ENCODE peak calls at places on chromosomes 1 and 21, in four cellular contexts. E, R, H and X are unnamed samples.

GRCh38 chr1:81550753-81551152 is 250.0 kb upstream of the ADGRL2 start:
- DNase-seq in E (no peak), R (no peak), H (no peak), X (peak; percentile 6)

GRCh38 chr1:174974711-174975111 is 25.0 kb upstream of the CACYBP start:
- DNase-seq in E (peak; percentile 49), R (no peak), H (no peak), X (no peak)

GRCh38 chr1:21926814-21927530 is 10.1 kb downstream of the HSPG2 start:
- DNase-seq in E (no peak), R (peak; percentile 40), H (peak; percentile 56), X (peak; percentile 38)

GRCh38 chr1:7220007-7220406 is 434.8 kb downstream of the CAMTA1 start:
- DNase-seq in E (no peak), R (no peak), H (no peak), X (no peak)

GRCh38 chr1:183604048-183604808 is 14.0 kb upstream of the NCF2 start:
- DNase-seq in E (no peak), R (peak; percentile 38), H (no peak), X (no peak)

GRCh38 chr1:95201905-95202304 is 32.1 kb upstream of the RWDD3 start:
- DNase-seq in E (no peak), R (no peak), H (no peak), X (no peak)

GRCh38 chr1:180912211-180912800 is 391 bp upstream of the KIAA1614 start:
- DNase-seq in E (no peak), R (no peak), H (no peak), X (no peak)

GRCh38 chr1:69123486-69123885 is 444.2 kb upstream of the LRRC7 start:
- DNase-seq in E (no peak), R (no peak), H (no peak), X (no peak)

GRCh38 chr1:55286851-55287602 is 71.9 kb upstream of the USP24 start:
- DNase-seq in E (no peak), R (peak; percentile 22), H (no peak), X (peak; percentile 40)

GRCh38 chr21:28144653-28145052 is 848.0 kb downstream of the LTN1 start:
- DNase-seq in E (no peak), R (no peak), H (no peak), X (no peak)

GRCh38 chr21:41161428-41161827 is 6.5 kb upstream of the BACE2 start:
- DNase-seq in E (no peak), R (peak; percentile 3), H (no peak), X (no peak)

GRCh38 chr1:88276158-88276557 is 407.9 kb upstream of the PKN2 start:
- DNase-seq in E (no peak), R (no peak), H (no peak), X (peak; percentile 25)

GRCh38 chr1:91541918-91542533 is 41.4 kb downstream of the CDC7 start:
- DNase-seq in E (no peak), R (no peak), H (no peak), X (no peak)

GRCh38 chr1:25716320-25716719 is 83.7 kb upstream of the SELENON start:
- DNase-seq in E (no peak), R (no peak), H (no peak), X (no peak)

GRCh38 chr1:161220002-161220401 is 3.4 kb downstream of the APOA2 start:
- DNase-seq in E (no peak), R (no peak), H (no peak), X (no peak)

GRCh38 chr1:228068359-228068758 is 14.1 kb upstream of the ARF1 start:
- DNase-seq in E (no peak), R (no peak), H (no peak), X (no peak)

GRCh38 chr1:41364444-41365319 is 3.4 kb downstream of the FOXO6 start:
- DNase-seq in E (no peak), R (no peak), H (no peak), X (no peak)

GRCh38 chr1:31939484-31940329 is 1.5 kb upstream of the PTP4A2 start:
- DNase-seq in E (peak; percentile 74), R (peak; percentile 89), H (peak; percentile 48), X (peak; percentile 66)

GRCh38 chr1:22791736-22792325 is 81.2 kb downstream of the EPHB2 start:
- DNase-seq in E (no peak), R (no peak), H (no peak), X (no peak)

GRCh38 chr1:55196433-55197035 is 18.6 kb downstream of the USP24 start:
- DNase-seq in E (no peak), R (no peak), H (no peak), X (no peak)

GRCh38 chr1:174874337-174875053 is 125.3 kb upstream of the CACYBP start:
- DNase-seq in E (peak; percentile 52), R (no peak), H (no peak), X (no peak)

GRCh38 chr21:44866780-44867179 is 6.7 kb downstream of the PTTG1IP start:
- DNase-seq in E (no peak), R (no peak), H (no peak), X (peak; percentile 84)
- H3K4me3 ChIP-seq in E (no peak overlapping the region), R (no peak overlapping the region), H (no peak overlapping the region), X (no peak overlapping the region)

DNA sequence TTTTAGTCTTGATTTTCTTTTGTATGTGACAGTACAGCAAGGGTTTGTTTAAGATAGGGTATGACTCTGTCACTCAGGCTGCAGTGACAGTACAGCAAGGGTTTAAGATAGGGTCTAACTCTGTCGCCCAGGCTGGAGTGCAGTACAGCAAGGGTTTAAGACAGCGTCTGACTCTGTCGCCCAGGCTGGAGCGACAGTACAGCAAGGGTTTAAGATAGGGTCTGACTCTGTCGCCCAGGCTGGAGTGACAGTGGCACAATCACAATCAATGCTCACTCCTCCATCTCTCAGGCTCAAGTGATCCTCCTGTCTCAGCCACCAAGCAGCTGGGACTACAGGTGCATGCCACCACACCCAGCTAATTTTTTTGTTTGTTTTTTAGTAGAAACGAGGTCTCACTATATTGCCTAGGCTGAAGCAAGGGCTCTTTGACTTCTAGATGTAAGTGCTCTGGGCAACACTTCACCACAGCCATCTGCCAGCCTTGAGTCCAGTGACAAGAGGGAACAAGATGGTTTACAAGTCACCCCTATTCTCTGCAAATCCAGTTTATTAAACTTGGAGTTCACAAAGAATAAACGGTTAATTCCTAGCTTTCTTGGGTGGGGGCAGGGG is 965 bp upstream of the SH2D5 start:
- DNase-seq in E (no peak), R (no peak), H (no peak), X (no peak)
- TF ChIP-seq POLR2A in E (no peak), R (no peak), H (no peak), X (no peak)

GRCh38 chr1:160114085-160114484 is 1.5 kb upstream of the ATP1A2 start:
- DNase-seq in E (no peak), R (no peak), H (no peak), X (no peak)

GRCh38 chr1:160117709-160118183 is 2.2 kb downstream of the ATP1A2 start:
- DNase-seq in E (peak; percentile 34), R (peak; percentile 47), H (peak; percentile 35), X (no peak)

GRCh38 chr1:160117300-160117699 is 1.7 kb downstream of the ATP1A2 start:
- DNase-seq in E (no peak), R (no peak), H (no peak), X (no peak)

GRCh38 chr1:160116277-160117147 is 953 bp downstream of the ATP1A2 start:
- DNase-seq in E (no peak), R (peak; percentile 68), H (no peak), X (no peak)

DNA sequence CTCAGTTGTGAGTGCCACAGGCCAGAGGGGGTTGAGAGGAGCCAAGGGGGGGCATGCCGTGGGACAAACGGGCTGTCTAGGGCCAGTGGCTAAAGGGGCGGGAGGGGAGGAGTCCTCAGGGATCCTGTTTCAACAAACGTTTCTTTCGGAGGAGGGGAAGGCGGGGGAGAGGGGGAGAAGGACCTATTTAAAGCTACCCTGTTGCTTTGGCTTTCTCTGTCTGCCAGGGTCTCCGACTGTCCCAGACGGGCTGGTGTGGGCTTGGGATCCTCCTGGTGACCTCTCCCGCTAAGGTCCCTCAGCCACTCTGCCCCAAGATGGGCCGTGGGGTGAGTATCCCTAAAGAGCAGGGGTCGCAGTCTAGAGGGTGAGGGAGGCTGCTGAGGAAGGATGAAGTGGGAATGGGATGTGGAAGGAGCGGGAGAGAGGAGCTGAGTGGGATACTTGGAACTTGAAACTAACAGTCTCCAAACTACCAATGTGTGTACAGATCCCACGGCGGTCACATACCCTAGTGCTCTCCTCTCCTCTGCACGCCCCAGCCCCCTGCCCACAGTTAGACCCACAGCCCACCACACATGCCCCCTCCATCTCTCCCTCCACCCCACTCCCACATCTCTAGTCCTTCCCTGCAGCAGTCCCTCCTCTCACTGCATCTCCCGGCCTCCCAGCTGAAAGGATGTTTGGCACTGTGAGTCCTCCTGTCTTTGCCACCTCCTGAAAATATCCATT is at the start of gene ATP1A2:
- DNase-seq in E (no peak), R (no peak), H (no peak), X (no peak)
- H3K4me3 ChIP-seq in E (no peak within 1 kb of the TSS), R (no peak within 1 kb of the TSS), H (peak within 1 kb of the TSS; percentile 37), X (no peak within 1 kb of the TSS)

DNA sequence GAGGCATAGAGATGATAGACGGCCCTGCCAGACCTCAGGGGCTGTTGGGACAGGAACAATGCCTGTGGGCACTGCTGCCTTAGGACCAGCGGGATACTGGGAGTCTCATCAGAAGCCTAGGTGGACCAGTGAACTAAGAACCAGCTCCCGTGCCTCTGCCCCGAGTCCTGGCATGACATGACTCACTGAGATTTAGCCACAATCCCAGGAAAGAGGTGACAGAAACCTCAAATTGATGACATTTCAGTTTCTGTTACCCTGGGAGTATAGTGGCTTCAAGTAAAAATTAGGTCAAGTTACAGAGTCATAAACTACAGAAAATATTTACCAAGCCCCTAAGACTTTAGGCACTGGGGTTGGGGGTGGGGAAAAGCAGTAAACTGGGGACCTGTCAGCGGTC is 74.6 kb upstream of the GADD45A start:
- DNase-seq in E (no peak), R (no peak), H (no peak), X (no peak)
- TF ChIP-seq POLR2A in E (no peak), R (no peak), H (no peak), X (no peak)

GRCh38 chr21:35048706-35049617 is at the start of gene RUNX1:
- DNase-seq in E (peak; percentile 17), R (peak; percentile 43), H (peak; percentile 37), X (peak; percentile 37)
- H3K4me3 ChIP-seq in E (no peak within 1 kb of the TSS), R (no peak within 1 kb of the TSS), H (peak within 1 kb of the TSS; percentile 31), X (no peak within 1 kb of the TSS)

GRCh38 chr1:28258628-28259251 is 578 bp upstream of the SESN2 start:
- DNase-seq in E (no peak), R (no peak), H (no peak), X (no peak)

GRCh38 chr1:28260803-28261174 is 1.5 kb downstream of the SESN2 start:
- DNase-seq in E (no peak), R (no peak), H (no peak), X (no peak)

GRCh38 chr1:28257736-28258135 is 1.6 kb upstream of the SESN2 start:
- DNase-seq in E (no peak), R (no peak), H (no peak), X (no peak)

GRCh38 chr1:28259935-28260802 is 851 bp downstream of the SESN2 start:
- DNase-seq in E (peak; percentile 75), R (peak; percentile 76), H (peak; percentile 53), X (peak; percentile 85)

GRCh38 chr1:28259252-28259934 is at the start of gene SESN2:
- DNase-seq in E (peak; percentile 99), R (peak; percentile 99), H (peak; percentile 99), X (peak; percentile 98)
- TF ChIP-seq POLR2A in E (peak; percentile 96), R (peak; percentile 97), H (peak; percentile 93), X (peak; percentile 98)

DNA sequence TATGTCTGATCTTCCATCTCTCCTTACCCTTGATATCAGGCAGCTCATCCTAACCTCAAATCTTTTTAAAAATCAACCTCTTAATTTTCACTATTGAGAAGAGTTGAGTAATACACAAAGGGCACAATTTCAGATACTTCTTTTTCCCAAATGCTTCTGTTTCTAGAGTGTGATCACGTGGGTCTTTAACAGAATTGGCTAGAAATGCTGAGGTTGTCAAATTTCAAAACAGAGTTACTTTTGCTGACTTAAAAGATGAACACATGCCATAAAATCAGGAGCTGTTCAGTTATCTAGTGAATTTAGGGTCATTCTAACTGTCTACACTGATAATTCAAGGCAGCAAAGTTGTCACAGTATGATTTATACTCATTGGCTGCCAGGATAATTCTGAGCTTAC is 63.6 kb upstream of the NGF start:
- DNase-seq in E (no peak), R (no peak), H (no peak), X (no peak)
- H3K4me3 ChIP-seq in E (no peak overlapping the region), R (no peak overlapping the region), H (no peak overlapping the region), X (no peak overlapping the region)